ENCODE peak calls at places on chromosomes 16 and 17, in nine cellular contexts. K, C, B, W, T, R, Q, A and F are unnamed samples.

GRCh38 chr17:43579570-43580140 is 33.5 kb upstream of the ETV4 start:
- DNase-seq in K (no peak), C (no peak), B (no peak), W (peak; percentile 73), T (no peak), R (no peak), Q (no peak), A (no peak), F (peak; percentile 94)

GRCh38 chr17:73096866-73097265 is 4.4 kb upstream of the SLC39A11 start:
- DNase-seq in K (peak; percentile 28), C (no peak), B (no peak), W (no peak), T (no peak), R (no peak), Q (no peak), A (no peak), F (no peak)

GRCh38 chr17:55601874-55602364 is 90.7 kb upstream of the SMIM36 start:
- DNase-seq in K (no peak), C (no peak), B (no peak), W (peak; percentile 64), T (no peak), R (no peak), Q (no peak), A (no peak), F (no peak)

GRCh38 chr16:72937360-72937759 is 110.6 kb downstream of the ZFHX3 start:
- DNase-seq in K (no peak), C (no peak), B (no peak), W (no peak), T (no peak), R (no peak), Q (no peak), A (no peak), F (no peak)

GRCh38 chr16:29916979-29917378 is 9.0 kb downstream of the KCTD13 start:
- DNase-seq in K (no peak), C (no peak), B (no peak), W (no peak), T (no peak), R (no peak), Q (no peak), A (no peak), F (no peak)

GRCh38 chr17:75749545-75750389 is 15.2 kb downstream of the GALK1 start:
- DNase-seq in K (peak; percentile 88), C (peak; percentile 80), B (peak; percentile 95), W (peak; percentile 93), T (peak; percentile 78), R (peak; percentile 88), Q (peak; percentile 89), A (peak; percentile 94), F (no peak)

GRCh38 chr17:31525801-31526549 is 134.5 kb downstream of the RAB11FIP4 start:
- DNase-seq in K (no peak), C (no peak), B (no peak), W (peak; percentile 37), T (no peak), R (no peak), Q (no peak), A (no peak), F (no peak)

GRCh38 chr16:15976929-15977637 is 27.7 kb downstream of the ABCC1 start:
- DNase-seq in K (peak; percentile 71), C (no peak), B (no peak), W (peak; percentile 74), T (no peak), R (no peak), Q (no peak), A (no peak), F (no peak)

GRCh38 chr17:13941781-13942180 is 127.5 kb upstream of the COX10 start:
- DNase-seq in K (no peak), C (no peak), B (no peak), W (no peak), T (no peak), R (no peak), Q (no peak), A (no peak), F (no peak)

GRCh38 chr17:49898547-49899490 is 51.0 kb upstream of the TAC4 start:
- DNase-seq in K (no peak), C (no peak), B (no peak), W (no peak), T (no peak), R (no peak), Q (no peak), A (no peak), F (no peak)

GRCh38 chr16:873889-874288 is 73.4 kb upstream of the GNG13 start:
- DNase-seq in K (peak; percentile 5), C (no peak), B (no peak), W (no peak), T (no peak), R (no peak), Q (no peak), A (peak; percentile 20), F (no peak)

GRCh38 chr16:31568577-31569359 is 41.1 kb downstream of the AHSP start:
- DNase-seq in K (peak; percentile 23), C (no peak), B (no peak), W (no peak), T (no peak), R (peak; percentile 44), Q (peak; percentile 15), A (peak; percentile 40), F (no peak)

GRCh38 chr16:1030381-1030901 is 42.1 kb upstream of the SSTR5 start:
- DNase-seq in K (peak; percentile 67), C (no peak), B (no peak), W (no peak), T (no peak), R (no peak), Q (no peak), A (no peak), F (no peak)